ENCODE peak calls at places on chromosome 6, in seven cellular contexts. U is DND-41, A is HepG2, W is lower lobe of right lung, H is right lobe of liver, C is ovary, N is small intestine. J is an unnamed sample. For H3K27me3, the result is how much of the 10 kb centered on the place peaks cover.

GRCh38 chr6:138017156-138017757 is 90.0 kb downstream of the PERP start:
- DNase-seq in U (no peak), A (no peak), W (no peak), H (no peak), C (no peak), N (no peak), J (no peak)

GRCh38 chr6:54156650-54157250 is 45.5 kb downstream of the MLIP start:
- DNase-seq in U (no peak), A (no peak), W (no peak), H (no peak), C (no peak), N (no peak), J (no peak)

GRCh38 chr6:97586344-97586743 is 303.3 kb upstream of the MMS22L start:
- DNase-seq in U (no peak), A (peak), W (no peak), H (no peak), C (no peak), N (no peak), J (no peak)

GRCh38 chr6:159852877-159853276 is 37.9 kb upstream of the MAS1 start:
- DNase-seq in U (peak), A (no peak), W (no peak), H (no peak), C (no peak), N (peak), J (no peak)

GRCh38 chr6:111803804-111804203 is 69.4 kb downstream of the FYN start:
- DNase-seq in U (no peak), A (no peak), W (no peak), H (no peak), C (no peak), N (no peak), J (peak)

GRCh38 chr6:168906251-168906845 is 347.3 kb downstream of the THBS2 start:
- DNase-seq in U (no peak), A (no peak), W (no peak), H (no peak), C (no peak), N (peak), J (no peak)

GRCh38 chr6:95578106-95578410 is 723 bp downstream of the MANEA start:
- DNase-seq in U (no peak), A (peak), W (no peak), H (peak), C (no peak), N (peak), J (no peak)

GRCh38 chr6:89406157-89406556 is 5.9 kb downstream of the RRAGD start:
- DNase-seq in U (no peak), A (no peak), W (no peak), H (no peak), C (no peak), N (no peak), J (no peak)

GRCh38 chr6:33746036-33746600 is 587 bp downstream of the IP6K3 start:
- DNase-seq in U (no peak), A (no peak), W (no peak), H (peak), C (peak), N (no peak), J (no peak)

GRCh38 chr6:49257549-49257948 is 205.5 kb downstream of the MMUT start:
- DNase-seq in U (no peak), A (no peak), W (no peak), H (no peak), C (no peak), N (no peak), J (no peak)

GRCh38 chr6:21067521-21067920 is 526.0 kb upstream of the SOX4 start:
- DNase-seq in U (no peak), A (no peak), W (no peak), H (no peak), C (no peak), N (no peak), J (no peak)

GRCh38 chr6:160505970-160506369 is 157.8 kb downstream of the SLC22A3 start:
- DNase-seq in U (no peak), A (no peak), W (no peak), H (no peak), C (no peak), N (no peak), J (no peak)

GRCh38 chr6:123210645-123211044 is 214.6 kb downstream of the CLVS2 start:
- DNase-seq in U (no peak), A (no peak), W (no peak), H (no peak), C (no peak), N (no peak), J (no peak)

GRCh38 chr6:19866900-19867627 is 29.9 kb downstream of the ID4 start:
- DNase-seq in U (no peak), A (peak), W (no peak), H (no peak), C (no peak), N (peak), J (no peak)

GRCh38 chr6:159633196-159633595 is 59.8 kb downstream of the SOD2 start:
- DNase-seq in U (no peak), A (peak), W (no peak), H (no peak), C (no peak), N (peak), J (no peak)

GRCh38 chr6:24245275-24245674 is 112.6 kb downstream of the DCDC2 start:
- DNase-seq in U (no peak), A (no peak), W (no peak), H (no peak), C (no peak), N (no peak), J (no peak)

GRCh38 chr6:25959890-25960531 is 2.6 kb upstream of the TRIM38 start:
- DNase-seq in U (no peak), A (no peak), W (no peak), H (no peak), C (no peak), N (no peak), J (no peak)
- H3K27me3 ChIP-seq in U (under half), A (under half), W (under half), H (under half), C (under half), N (under half), J (under half)

GRCh38 chr6:110181131-110182027 is 1.2 kb downstream of the CDC40 start:
- DNase-seq in U (no peak), A (no peak), W (no peak), H (no peak), C (no peak), N (no peak), J (no peak)

GRCh38 chr6:110180228-110181008 is at the start of gene CDC40:
- DNase-seq in U (peak), A (peak), W (peak), H (peak), C (peak), N (no peak), J (peak)

GRCh38 chr6:110185879-110186278 is 5.7 kb downstream of the CDC40 start:
- DNase-seq in U (no peak), A (no peak), W (no peak), H (no peak), C (no peak), N (no peak), J (no peak)

GRCh38 chr6:110179406-110180227 is at the start of gene WASF1:
- DNase-seq in U (peak), A (peak), W (peak), H (peak), C (peak), N (peak), J (peak)

GRCh38 chr6:110183292-110183691 is 3.1 kb downstream of the CDC40 start:
- DNase-seq in U (no peak), A (no peak), W (no peak), H (no peak), C (no peak), N (no peak), J (no peak)
- H3K4me3 ChIP-seq in U (no peak), A (no peak), W (no peak), H (no peak), C (no peak), N (no peak), J (no peak)

GRCh38 chr6:166584046-166584679 is 2.3 kb downstream of the RAMACL start:
- DNase-seq in U (no peak), A (no peak), W (no peak), H (no peak), C (no peak), N (no peak), J (no peak)

GRCh38 chr6:166586424-166587156 is at the start of gene RAMACL:
- DNase-seq in U (peak), A (no peak), W (no peak), H (no peak), C (no peak), N (peak), J (no peak)

GRCh38 chr6:166582258-166582657 is 4.2 kb downstream of the RAMACL start:
- DNase-seq in U (no peak), A (no peak), W (no peak), H (no peak), C (no peak), N (no peak), J (no peak)

GRCh38 chr6:166583230-166583629 is 3.2 kb downstream of the RAMACL start:
- DNase-seq in U (no peak), A (no peak), W (no peak), H (no peak), C (no peak), N (no peak), J (no peak)

DNA sequence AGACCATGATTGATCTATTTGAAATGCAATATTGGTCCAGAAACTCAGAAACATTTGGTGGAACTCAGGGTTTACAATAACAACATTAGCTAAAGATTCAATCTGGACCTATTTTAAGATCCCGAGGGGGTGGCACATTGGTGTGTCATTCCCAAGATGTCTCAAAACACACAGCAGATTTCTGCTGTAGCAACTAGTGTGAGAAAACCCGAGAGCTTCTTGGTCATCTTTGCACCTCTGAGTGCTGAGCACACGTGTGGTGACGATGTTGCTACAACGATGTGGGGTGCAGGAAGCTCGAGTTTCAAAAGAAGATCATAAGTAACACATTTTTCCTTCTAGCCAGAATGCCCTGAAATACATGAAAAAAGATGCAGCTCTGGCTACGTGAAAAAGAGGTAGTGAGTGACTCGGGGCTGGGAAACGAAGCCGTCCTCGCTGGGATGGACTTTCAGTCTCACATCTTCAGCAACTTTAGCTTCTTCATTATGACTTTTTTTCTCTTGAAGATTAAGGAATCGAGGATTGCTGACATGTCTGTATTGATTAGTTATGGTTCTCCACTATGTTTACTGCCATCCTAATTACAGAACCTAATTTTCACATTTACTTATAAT is 1.6 kb downstream of the RAMACL start:
- DNase-seq in U (no peak), A (no peak), W (no peak), H (no peak), C (no peak), N (no peak), J (no peak)
- H3K27ac ChIP-seq in U (no peak), A (no peak), W (no peak), H (no peak), C (no peak), N (no peak), J (no peak)

GRCh38 chr6:169939554-169940164 is 188.2 kb downstream of the ERMARD start:
- DNase-seq in U (no peak), A (no peak), W (no peak), H (no peak), C (no peak), N (no peak), J (no peak)
- H3K27me3 ChIP-seq in U (under half), A (half or more), W (under half), H (under half), C (under half), N (under half), J (under half)

GRCh38 chr6:110217255-110217654 is 37.0 kb downstream of the CDC40 start:
- DNase-seq in U (no peak), A (no peak), W (no peak), H (no peak), C (no peak), N (no peak), J (no peak)
- H3K4me3 ChIP-seq in U (no peak), A (no peak), W (no peak), H (no peak), C (no peak), N (no peak), J (no peak)

GRCh38 chr6:11432091-11432490 is 105.5 kb upstream of the TMEM170B start:
- DNase-seq in U (no peak), A (no peak), W (no peak), H (no peak), C (no peak), N (no peak), J (no peak)
- H3K27ac ChIP-seq in U (no peak), A (peak), W (peak), H (no peak), C (no peak), N (no peak), J (no peak)

J was measured in naive thymus-derived CD4-positive, alpha-beta T cell.